ENCODE peak calls at places on chromosomes 4 and X, in six cellular contexts. G, L, X, C, K and Q are unnamed samples.

GRCh38 chrX:96692911-96693310 is 8.3 kb downstream of the DIAPH2 start:
- DNase-seq in C (peak), K (no peak), X (no peak), G (no peak), L (no peak), Q (no peak)

GRCh38 chr4:105677689-105678088 is 30.8 kb downstream of the INTS12 start:
- DNase-seq in L (no peak), X (no peak), K (no peak), G (no peak), C (no peak), Q (no peak)

GRCh38 chr4:48043504-48043903 is 26.9 kb downstream of the NIPAL1 start:
- DNase-seq in L (no peak), G (no peak), X (no peak), C (no peak), K (no peak), Q (no peak)

GRCh38 chrX:137749282-137749681 is 183.4 kb downstream of the ZIC3 start:
- DNase-seq in K (no peak), X (no peak), C (no peak), L (no peak), G (no peak), Q (no peak)

GRCh38 chrX:103879339-103879738 is 47.3 kb upstream of the RAB9B start:
- DNase-seq in C (peak), K (no peak), X (no peak), L (no peak), G (peak), Q (no peak)

GRCh38 chr4:123444298-123444731 is 47.7 kb downstream of the SPRY1 start:
- DNase-seq in L (no peak), K (peak), C (peak), X (no peak), G (peak), Q (no peak)

GRCh38 chrX:71177327-71177726 is 32.7 kb downstream of the NLGN3 start:
- DNase-seq in C (peak), G (no peak), K (no peak), L (no peak), X (no peak), Q (no peak)

GRCh38 chr4:78610546-78611214 is 59.1 kb downstream of the ANXA3 start:
- DNase-seq in K (no peak), G (peak), L (no peak), X (no peak), C (peak), Q (no peak)

GRCh38 chr4:2059034-2059725 is at the start of gene NAT8L:
- DNase-seq in K (peak), G (peak), X (no peak), C (no peak), L (no peak), Q (no peak)

GRCh38 chrX:65528705-65529340 is 5.8 kb downstream of the LAS1L start:
- DNase-seq in K (no peak), G (peak), X (no peak), C (peak), L (peak), Q (no peak)

GRCh38 chr4:95508421-95508820 is 40.4 kb downstream of the UNC5C start:
- DNase-seq in X (no peak), L (no peak), G (peak), C (peak), K (no peak), Q (no peak)

GRCh38 chrX:120213438-120214265 is 37.0 kb upstream of the ZBTB33 start:
- DNase-seq in C (peak), G (peak), X (no peak), K (no peak), L (peak), Q (peak)

GRCh38 chr4:184921456-184921855 is 95.7 kb upstream of the ACSL1 start:
- DNase-seq in L (no peak), C (no peak), G (no peak), X (no peak), K (no peak), Q (no peak)

GRCh38 chr4:17347445-17347844 is 164.4 kb downstream of the QDPR start:
- DNase-seq in X (no peak), K (no peak), G (peak), C (peak), L (no peak), Q (no peak)

GRCh38 chr4:165006457-165006856 is 25.3 kb upstream of the TRIM60 start:
- DNase-seq in K (no peak), L (no peak), G (no peak), C (no peak), X (no peak), Q (no peak)

GRCh38 chr4:6614701-6615230 is 25.7 kb upstream of the MRFAP1 start:
- DNase-seq in G (no peak), X (no peak), L (no peak), K (no peak), C (no peak), Q (no peak)

GRCh38 chr4:55321707-55322264 is 24.3 kb upstream of the SRD5A3 start:
- DNase-seq in L (peak), C (peak), G (peak), X (peak), K (peak), Q (no peak)

GRCh38 chr4:123744664-123745290 is 348.2 kb downstream of the SPRY1 start:
- DNase-seq in K (peak), X (no peak), C (peak), G (no peak), L (peak), Q (no peak)

GRCh38 chrX:17848545-17849265 is 12.4 kb downstream of the RAI2 start:
- DNase-seq in C (no peak), K (no peak), G (no peak), L (no peak), X (no peak), Q (no peak)

GRCh38 chr4:182918791-182919302 is 1.7 kb upstream of the DCTD start:
- DNase-seq in C (no peak), G (no peak), X (no peak), K (no peak), L (no peak), Q (no peak)

GRCh38 chrX:153438522-153438921 is 7.3 kb downstream of the TREX2 start:
- DNase-seq in X (no peak), K (no peak), C (peak), G (peak), L (no peak), Q (no peak)

GRCh38 chrX:79259073-79259689 is 108.0 kb downstream of the ITM2A start:
- DNase-seq in X (no peak), C (peak), L (no peak), K (no peak), G (peak), Q (no peak)

GRCh38 chr4:155758500-155759371 is at the start of gene GUCY1B1:
- DNase-seq in L (peak), G (peak), X (peak), C (peak), K (peak), Q (peak)

GRCh38 chr4:17437396-17437795 is 74.5 kb downstream of the QDPR start:
- DNase-seq in X (no peak), C (no peak), L (no peak), K (no peak), G (no peak), Q (no peak)

GRCh38 chr4:7813674-7814073 is 126.0 kb downstream of the AFAP1 start:
- DNase-seq in G (no peak), K (no peak), L (no peak), C (peak), X (no peak), Q (peak)

GRCh38 chrX:151984328-151984727 is 9.9 kb upstream of the GABRE start:
- DNase-seq in C (peak), X (no peak), L (peak), K (no peak), G (peak), Q (no peak)

GRCh38 chr4:189355590-189355989 is 585.1 kb upstream of the FRG1 start:
- DNase-seq in L (no peak), G (no peak), C (no peak), X (no peak), K (no peak), Q (no peak)

GRCh38 chrX:16191605-16192004 is 24.3 kb downstream of the MAGEB17 start:
- DNase-seq in G (no peak), K (no peak), L (no peak), C (no peak), X (no peak), Q (no peak)

GRCh38 chr4:56757821-56758400 is 63.6 kb downstream of the SPINK2 start:
- DNase-seq in X (peak), G (peak), L (peak), C (peak), K (no peak), Q (peak)

GRCh38 chr4:114927881-114928280 is 185.5 kb downstream of the NDST4 start:
- DNase-seq in G (no peak), X (no peak), K (no peak), L (no peak), C (no peak), Q (no peak)

GRCh38 chr4:151935411-151935810 is 174.6 kb upstream of the GATB start:
- DNase-seq in G (no peak), C (no peak), K (no peak), X (no peak), L (no peak), Q (no peak)

GRCh38 chr4:2333356-2333841 is 71.5 kb upstream of the MXD4 start:
- DNase-seq in K (no peak), X (no peak), C (no peak), G (no peak), L (no peak), Q (no peak)

GRCh38 chrX:13892856-13893255 is 76.0 kb upstream of the GPM6B start:
- DNase-seq in X (no peak), L (no peak), K (no peak), G (peak), C (peak), Q (no peak)

GRCh38 chrX:127038065-127038464 is 218.5 kb downstream of the PRR32 start:
- DNase-seq in X (no peak), L (no peak), C (no peak), G (no peak), K (no peak), Q (no peak)
- TF ChIP-seq CTCF in X (no peak), L (no peak), C (no peak), G (no peak), K (peak), Q (no peak)

GRCh38 chr4:153612878-153613277 is 71.2 kb upstream of the TLR2 start:
- DNase-seq in L (no peak), K (no peak), G (no peak), X (no peak), C (no peak), Q (no peak)
- H3K4me3 ChIP-seq in L (no peak), K (no peak), G (no peak), X (no peak), C (no peak), Q (no peak)

DNA sequence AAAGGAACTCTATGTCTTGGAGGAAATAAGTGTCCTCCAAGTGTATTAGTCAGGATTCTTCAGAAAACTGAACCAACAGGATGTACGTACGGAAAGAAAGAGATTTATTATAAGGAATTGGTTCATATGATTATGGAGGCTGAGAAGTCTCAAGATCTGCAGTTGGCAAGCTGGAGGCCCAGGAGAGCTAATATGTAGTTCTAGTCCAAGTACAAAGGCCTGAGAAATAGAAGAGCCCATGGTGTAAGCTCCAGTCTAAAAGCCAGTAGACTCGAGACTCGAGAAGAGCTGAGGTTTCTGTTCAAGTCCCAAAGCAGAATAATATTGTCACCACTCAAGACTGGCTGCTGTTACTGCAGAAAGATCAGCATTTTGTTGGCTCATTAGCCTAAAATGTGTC is 65.3 kb upstream of the EFNB1 start:
- DNase-seq in C (no peak), K (no peak), G (no peak), X (no peak), L (no peak), Q (no peak)
- TF ChIP-seq CTCF in C (no peak), K (no peak), G (no peak), X (no peak), L (no peak), Q (no peak)

GRCh38 chr4:186304216-186304615 is 38.2 kb downstream of the F11 start:
- DNase-seq in K (no peak), C (no peak), G (no peak), X (no peak), L (no peak), Q (no peak)

GRCh38 chr4:186299291-186299690 is 33.3 kb downstream of the F11 start:
- DNase-seq in X (no peak), K (no peak), G (no peak), L (no peak), C (no peak), Q (no peak)

GRCh38 chr4:186298034-186298647 is 32.2 kb downstream of the F11 start:
- DNase-seq in C (no peak), K (no peak), L (no peak), G (no peak), X (no peak), Q (no peak)

GRCh38 chr4:186297013-186297645 is 31.1 kb downstream of the F11 start:
- DNase-seq in K (no peak), G (peak), X (no peak), C (peak), L (no peak), Q (peak)

DNA sequence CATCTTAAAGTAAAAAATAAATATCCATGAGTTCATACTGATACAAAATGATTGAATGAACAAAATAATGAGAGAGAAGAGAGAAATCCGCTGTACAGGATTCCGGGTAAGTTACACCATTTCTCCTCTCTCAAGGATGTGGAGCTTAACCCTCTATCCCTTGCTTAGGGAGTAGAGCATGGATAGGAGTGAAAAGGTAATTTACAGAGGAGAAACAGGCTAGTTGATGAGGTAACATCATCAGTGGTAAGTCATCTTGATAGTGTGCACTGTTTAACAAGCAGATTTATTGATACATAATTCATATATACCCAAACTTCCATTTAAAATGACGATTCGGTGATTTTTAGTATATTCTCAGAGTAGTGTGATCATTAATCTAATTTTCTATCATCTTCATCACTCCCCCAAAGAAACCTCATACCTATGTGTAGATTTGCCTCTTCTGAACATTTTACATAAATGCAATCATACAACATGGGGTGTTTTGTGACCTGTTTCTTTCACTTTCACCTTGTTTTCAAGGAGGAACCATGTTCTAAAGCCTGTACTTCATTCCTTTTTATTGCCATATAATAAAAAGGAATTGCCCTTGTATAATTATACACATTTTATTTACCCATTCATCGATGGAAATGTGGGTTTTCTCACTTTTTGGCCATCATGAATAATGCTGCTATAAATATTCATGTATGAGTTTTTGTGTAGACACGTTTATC is 34.8 kb downstream of the F11 start:
- DNase-seq in K (no peak), X (no peak), G (no peak), C (no peak), L (no peak), Q (no peak)
- H3K4me3 ChIP-seq in K (no peak), X (no peak), G (no peak), C (no peak), L (no peak), Q (no peak)

GRCh38 chr4:135277980-135278315 is 1076.4 kb upstream of the PABPC4L start:
- DNase-seq in L (no peak), K (no peak), C (no peak), X (no peak), G (no peak), Q (no peak)

GRCh38 chr4:135283934-135284333 is 1082.3 kb upstream of the PABPC4L start:
- DNase-seq in L (no peak), K (no peak), G (no peak), X (no peak), C (no peak), Q (no peak)

GRCh38 chr4:135277116-135277979 is 1075.8 kb upstream of the PABPC4L start:
- DNase-seq in C (no peak), X (no peak), K (no peak), L (no peak), G (no peak), Q (peak)

DNA sequence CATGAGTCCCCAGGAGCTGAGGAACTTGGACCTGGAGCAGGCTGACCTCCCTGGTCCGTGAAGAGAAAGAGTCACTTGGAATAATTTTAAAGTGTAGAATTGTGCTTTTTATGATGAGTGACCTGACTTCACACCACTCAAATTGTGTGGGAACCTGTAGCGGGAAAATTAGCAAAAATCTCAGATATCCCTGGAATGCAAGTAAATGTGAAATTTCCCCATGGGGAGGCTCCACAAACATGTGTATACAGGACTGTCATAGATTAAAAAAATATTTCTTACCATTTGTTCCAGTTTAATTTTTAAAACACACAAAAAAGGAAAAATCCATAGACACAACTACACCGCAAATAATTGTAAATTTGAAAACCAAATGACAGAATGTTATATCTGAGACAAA is 1079.6 kb upstream of the PABPC4L start:
- DNase-seq in X (no peak), K (no peak), C (no peak), G (no peak), L (no peak), Q (no peak)
- TF ChIP-seq CTCF in X (no peak), K (no peak), C (no peak), G (no peak), L (no peak), Q (no peak)

DNA sequence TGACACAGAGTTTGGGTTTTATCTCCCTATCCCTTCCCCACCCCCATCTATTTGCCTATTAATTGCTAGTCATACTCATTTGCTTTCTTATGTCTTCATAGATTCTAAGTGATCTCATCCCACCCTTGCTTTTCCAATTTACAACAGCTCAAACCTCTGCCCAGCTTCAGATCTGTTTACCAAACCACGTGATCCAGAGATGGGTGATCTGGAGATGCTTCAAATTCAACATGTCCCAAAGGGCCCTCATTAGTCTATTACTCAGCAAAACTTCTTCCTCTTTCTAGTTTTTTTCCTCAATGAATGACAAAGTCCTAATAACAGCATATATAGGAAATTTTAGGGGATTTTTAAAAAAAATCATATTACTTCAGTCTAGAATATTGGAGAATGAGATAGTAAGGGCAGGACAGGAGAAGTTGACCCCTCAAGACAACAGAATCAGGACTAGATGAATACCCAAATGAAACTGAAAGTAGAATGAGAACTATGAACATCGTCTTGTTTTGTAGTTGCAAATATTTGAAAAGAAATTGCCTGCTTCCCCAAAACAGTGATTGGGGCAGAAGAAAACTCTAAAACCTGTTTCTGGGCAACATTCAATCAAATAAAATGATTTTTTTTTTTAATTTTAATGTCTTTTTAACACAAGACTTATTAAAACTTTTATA is 127.1 kb downstream of the CFAP299 start:
- DNase-seq in G (no peak), C (peak), L (no peak), K (no peak), X (no peak), Q (no peak)
- H3K4me3 ChIP-seq in G (peak), C (no peak), L (no peak), K (no peak), X (peak), Q (no peak)